ENCODE peak calls at places on chromosomes 7 and 10, in seven cellular contexts. H, U, B, S, N, O and L are unnamed samples.
A peak's percentile ranks its signal among the peaks of the same experiment; 100 is the strongest.

GRCh38 chr10:132239126-132240031 is 52.6 kb downstream of the DPYSL4 start:
- DNase-seq in S (no peak), U (peak; percentile 88), N (no peak), B (no peak), H (peak; percentile 45), O (peak; percentile 25), L (peak; percentile 26)

GRCh38 chr7:153507885-153508284 is 544.3 kb upstream of the DPP6 start:
- DNase-seq in B (no peak), U (no peak), O (no peak), H (no peak), S (no peak), N (no peak), L (no peak)

GRCh38 chr10:5073659-5074058 is 20.6 kb upstream of the AKR1C3 start:
- DNase-seq in N (no peak), O (no peak), U (no peak), B (no peak), S (no peak), H (no peak), L (no peak)

GRCh38 chr10:1540144-1540543 is 197.2 kb downstream of the ADARB2 start:
- DNase-seq in U (no peak), B (no peak), H (no peak), S (no peak), N (peak; percentile 22), O (no peak), L (no peak)

GRCh38 chr7:73918926-73919693 is 58.2 kb downstream of the TMEM270 start:
- DNase-seq in N (no peak), O (no peak), U (no peak), H (no peak), S (peak; percentile 16), B (no peak), L (no peak)

GRCh38 chr7:91953618-91954017 is 13.0 kb downstream of the AKAP9 start:
- DNase-seq in H (peak; percentile 29), O (peak; percentile 36), S (no peak), N (no peak), B (peak; percentile 18), U (peak; percentile 38), L (no peak)

GRCh38 chr7:142838461-142839213 is 16.2 kb upstream of the EPHB6 start:
- DNase-seq in N (no peak), B (peak; percentile 66), S (no peak), H (no peak), O (no peak), U (peak; percentile 6), L (no peak)

GRCh38 chr7:67210567-67210966 is 213.9 kb downstream of the TYW1 start:
- DNase-seq in S (no peak), H (no peak), B (no peak), O (no peak), N (no peak), U (no peak), L (no peak)

GRCh38 chr10:68106656-68107055 is 2.6 kb upstream of the MYPN start:
- DNase-seq in O (peak; percentile 95), N (no peak), H (peak; percentile 74), U (peak; percentile 54), B (peak; percentile 99), S (no peak), L (no peak)

GRCh38 chr7:18087687-18088078 is 60.0 kb upstream of the PRPS1L1 start:
- DNase-seq in N (no peak), U (no peak), S (no peak), B (no peak), O (no peak), H (no peak), L (no peak)

GRCh38 chr7:21850531-21851285 is 95.0 kb downstream of the CDCA7L start:
- DNase-seq in S (no peak), H (no peak), O (peak; percentile 11), U (no peak), B (peak; percentile 27), N (no peak), L (no peak)

GRCh38 chr10:34524369-34525091 is 290.6 kb downstream of the PARD3 start:
- DNase-seq in U (no peak), O (no peak), S (no peak), H (no peak), N (no peak), B (no peak), L (no peak)

GRCh38 chr7:27516415-27516814 is 146.3 kb downstream of the HIBADH start:
- DNase-seq in H (no peak), B (no peak), U (no peak), O (no peak), S (no peak), N (no peak), L (no peak)

GRCh38 chr10:130471486-130471885 is 335.3 kb downstream of the GLRX3 start:
- DNase-seq in O (no peak), N (peak; percentile 20), B (no peak), H (no peak), S (no peak), U (no peak), L (no peak)

GRCh38 chr7:146661435-146661834 is 544.8 kb downstream of the CNTNAP2 start:
- DNase-seq in H (no peak), B (no peak), O (no peak), S (no peak), U (no peak), N (no peak), L (no peak)

GRCh38 chr7:7861211-7861633 is 107.4 kb upstream of the GLCCI1 start:
- DNase-seq in O (peak; percentile 87), S (no peak), B (peak; percentile 86), H (peak; percentile 81), U (peak; percentile 14), N (no peak), L (no peak)

GRCh38 chr10:11521860-11522259 is 89.6 kb downstream of the USP6NL start:
- DNase-seq in H (peak; percentile 66), U (peak; percentile 75), S (no peak), N (no peak), O (peak; percentile 58), B (no peak), L (no peak)

GRCh38 chr7:42476255-42476654 is 239.2 kb upstream of the GLI3 start:
- DNase-seq in H (no peak), B (no peak), S (no peak), U (no peak), N (no peak), O (no peak), L (no peak)

GRCh38 chr7:7157887-7158271 is 24.5 kb upstream of the C1GALT1 start:
- DNase-seq in O (peak; percentile 53), H (peak; percentile 70), N (no peak), S (no peak), U (peak; percentile 50), B (peak; percentile 22), L (no peak)

GRCh38 chr10:91924212-91925021 is 847 bp downstream of the BTAF1 start:
- DNase-seq in N (no peak), O (peak; percentile 10), S (no peak), H (peak; percentile 26), B (no peak), U (no peak), L (no peak)

GRCh38 chr7:155665957-155666287 is 21.5 kb downstream of the RBM33 start:
- DNase-seq in B (peak; percentile 78), O (peak; percentile 93), S (no peak), U (peak; percentile 80), N (no peak), H (peak; percentile 87), L (no peak)

DNA sequence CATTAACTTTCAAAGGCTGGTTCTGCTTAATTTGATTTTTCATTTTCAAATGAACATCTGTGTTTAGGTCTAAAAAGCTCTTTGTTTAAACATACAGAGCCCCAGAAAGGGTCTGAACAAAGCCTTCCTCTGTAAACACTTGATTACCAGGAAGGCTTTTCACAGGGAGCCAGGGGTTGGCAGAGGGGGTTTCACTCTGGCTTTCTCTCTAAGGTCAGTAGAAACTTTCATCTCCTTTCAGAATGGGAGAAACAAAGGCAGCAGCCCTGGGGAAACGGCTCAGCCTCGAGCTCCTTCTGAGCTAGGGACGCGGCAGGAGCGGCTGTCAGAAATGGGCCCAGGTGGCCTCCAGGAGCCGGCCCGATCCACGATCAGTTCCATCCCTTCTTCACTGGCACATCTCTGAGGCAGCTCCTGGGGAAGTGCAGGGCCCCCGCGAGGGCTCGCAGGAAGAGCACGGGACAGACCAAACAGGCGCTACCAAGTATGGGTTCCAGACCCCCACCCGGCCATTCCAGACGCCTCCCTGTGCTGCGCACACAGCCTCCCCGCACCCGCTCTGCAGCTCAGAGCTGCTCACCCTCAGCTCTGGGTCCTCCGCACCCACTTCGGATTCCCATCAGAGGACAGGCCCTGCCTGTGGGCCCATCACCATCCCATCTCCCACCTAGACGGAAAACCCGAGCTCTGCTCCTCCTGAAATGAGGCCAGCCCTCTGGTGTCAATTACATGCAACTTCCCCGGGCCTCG is 124.1 kb downstream of the MAD1L1 start:
- DNase-seq in N (no peak), B (no peak), S (no peak), O (peak; percentile 32), H (no peak), U (no peak), L (no peak)
- TF ChIP-seq CTCF in N (no peak), B (no peak), S (no peak), O (no peak), H (no peak), U (no peak), L (no peak)

DNA sequence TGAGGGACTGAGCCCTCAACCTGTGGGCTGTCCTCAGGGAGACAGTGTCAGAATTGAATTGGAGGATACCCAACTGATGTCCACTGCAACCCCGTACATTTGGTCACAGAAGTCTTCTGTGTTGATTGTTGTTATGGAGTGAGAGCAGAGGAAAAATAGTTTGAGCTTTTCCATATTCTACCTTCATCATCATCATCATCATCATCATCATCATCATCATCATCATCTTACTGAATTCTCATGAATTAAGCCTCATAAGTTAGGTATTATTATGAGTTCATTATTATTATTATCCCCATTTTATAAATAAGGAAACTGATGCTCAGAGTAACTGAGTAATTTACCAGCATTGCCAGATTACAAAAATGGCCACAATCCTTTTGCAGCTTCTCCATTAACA is 8.4 kb downstream of the ALDH18A1 start:
- DNase-seq in H (no peak), O (no peak), N (no peak), S (no peak), U (no peak), B (no peak), L (no peak)
- H3K36me3 ChIP-seq in H (peaks cover 16% of the 10 kb centered on the region), O (peaks cover 49% of the 10 kb centered on the region), N (no peaks in the 10 kb centered on the region), S (peaks cover 64% of the 10 kb centered on the region), U (peaks cover 28% of the 10 kb centered on the region), B (peaks cover 29% of the 10 kb centered on the region), L (peaks cover 83% of the 10 kb centered on the region)

GRCh38 chr10:78296794-78297193 is 263.1 kb downstream of the RPS24 start:
- DNase-seq in U (no peak), N (no peak), S (no peak), H (no peak), B (no peak), O (no peak), L (no peak)

GRCh38 chr10:78299861-78300453 is 266.3 kb downstream of the RPS24 start:
- DNase-seq in B (no peak), N (no peak), S (peak; percentile 66), O (no peak), H (peak; percentile 12), U (no peak), L (no peak)

GRCh38 chr10:78300526-78300925 is 266.9 kb downstream of the RPS24 start:
- DNase-seq in H (no peak), U (no peak), B (no peak), N (no peak), O (no peak), S (no peak), L (no peak)

GRCh38 chr10:78297997-78298396 is 264.3 kb downstream of the RPS24 start:
- DNase-seq in U (no peak), B (no peak), H (no peak), O (no peak), S (no peak), N (no peak), L (no peak)

GRCh38 chr10:78298835-78299234 is 265.2 kb downstream of the RPS24 start:
- DNase-seq in O (no peak), B (no peak), H (no peak), U (no peak), S (no peak), N (no peak), L (no peak)
- H3K4me1 ChIP-seq in O (peaks cover 5% of the 10 kb centered on the region), B (peaks cover 14% of the 10 kb centered on the region), H (peaks cover 5% of the 10 kb centered on the region), U (peaks cover 37% of the 10 kb centered on the region), S (peaks cover 17% of the 10 kb centered on the region), N (no peaks in the 10 kb centered on the region), L (peaks cover 15% of the 10 kb centered on the region)

GRCh38 chr7:13017325-13017853 is 330.0 kb downstream of the ARL4A start:
- DNase-seq in U (peak; percentile 54), B (peak; percentile 69), S (no peak), N (no peak), H (peak; percentile 81), O (peak; percentile 88), L (no peak)
- TF ChIP-seq CTCF in U (no peak), B (no peak), S (no peak), N (no peak), H (no peak), O (no peak), L (no peak)